ENCODE peak calls at places on chromosome 3, in ten cellular contexts. One of them, this sample, is unnamed.

GRCh38 chr3:138941259-138941885 is 5.6 kb downstream of the FOXL2 start:
- DNase-seq in HTR-8/SVneo: no peak
- DNase-seq in Kasumi-1: peak
- DNase-seq in astrocyte of the cerebellum: no peak
- DNase-seq in AML-193: peak
- DNase-seq in fibroblast of mammary gland: peak
- DNase-seq in ascending aorta: no peak
- DNase-seq in NAMALWA: peak
- DNase-seq in lower leg skin: no peak
- DNase-seq in activated CD4-positive, alpha-beta T cell treated with anti-CD3 and anti-CD28 coated beads for 48 hours: peak
- DNase-seq in this sample: peak

GRCh38 chr3:59559721-59560514 is 510.1 kb upstream of the CFAP20DC start:
- DNase-seq in NAMALWA: no peak
- DNase-seq in activated CD4-positive, alpha-beta T cell treated with anti-CD3 and anti-CD28 coated beads for 48 hours: peak
- DNase-seq in astrocyte of the cerebellum: peak
- DNase-seq in HTR-8/SVneo: peak
- DNase-seq in fibroblast of mammary gland: peak
- DNase-seq in lower leg skin: no peak
- DNase-seq in AML-193: no peak
- DNase-seq in ascending aorta: no peak
- DNase-seq in Kasumi-1: no peak
- DNase-seq in this sample: no peak

GRCh38 chr3:71397046-71397445 is 186.5 kb downstream of the FOXP1 start:
- DNase-seq in ascending aorta: no peak
- DNase-seq in NAMALWA: peak
- DNase-seq in AML-193: peak
- DNase-seq in Kasumi-1: peak
- DNase-seq in fibroblast of mammary gland: peak
- DNase-seq in lower leg skin: no peak
- DNase-seq in activated CD4-positive, alpha-beta T cell treated with anti-CD3 and anti-CD28 coated beads for 48 hours: no peak
- DNase-seq in HTR-8/SVneo: peak
- DNase-seq in astrocyte of the cerebellum: no peak
- DNase-seq in this sample: peak

GRCh38 chr3:158768361-158768787 is 33.5 kb upstream of the MFSD1 start:
- DNase-seq in AML-193: no peak
- DNase-seq in fibroblast of mammary gland: peak
- DNase-seq in ascending aorta: no peak
- DNase-seq in activated CD4-positive, alpha-beta T cell treated with anti-CD3 and anti-CD28 coated beads for 48 hours: no peak
- DNase-seq in NAMALWA: no peak
- DNase-seq in astrocyte of the cerebellum: no peak
- DNase-seq in Kasumi-1: no peak
- DNase-seq in lower leg skin: no peak
- DNase-seq in HTR-8/SVneo: peak
- DNase-seq in this sample: peak

GRCh38 chr3:82973810-82974209 is 1212.4 kb upstream of the GBE1 start:
- DNase-seq in AML-193: no peak
- DNase-seq in ascending aorta: no peak
- DNase-seq in activated CD4-positive, alpha-beta T cell treated with anti-CD3 and anti-CD28 coated beads for 48 hours: no peak
- DNase-seq in fibroblast of mammary gland: no peak
- DNase-seq in NAMALWA: no peak
- DNase-seq in lower leg skin: no peak
- DNase-seq in astrocyte of the cerebellum: peak
- DNase-seq in HTR-8/SVneo: no peak
- DNase-seq in Kasumi-1: no peak
- DNase-seq in this sample: no peak

GRCh38 chr3:97823503-97824004 is 1.7 kb downstream of the CRYBG3 start:
- DNase-seq in ascending aorta: no peak
- DNase-seq in NAMALWA: no peak
- DNase-seq in astrocyte of the cerebellum: no peak
- DNase-seq in AML-193: no peak
- DNase-seq in activated CD4-positive, alpha-beta T cell treated with anti-CD3 and anti-CD28 coated beads for 48 hours: no peak
- DNase-seq in fibroblast of mammary gland: peak
- DNase-seq in Kasumi-1: peak
- DNase-seq in lower leg skin: no peak
- DNase-seq in HTR-8/SVneo: no peak
- DNase-seq in this sample: no peak

GRCh38 chr3:141648055-141648910 is 89.8 kb upstream of the RNF7 start:
- DNase-seq in activated CD4-positive, alpha-beta T cell treated with anti-CD3 and anti-CD28 coated beads for 48 hours: no peak
- DNase-seq in HTR-8/SVneo: no peak
- DNase-seq in fibroblast of mammary gland: no peak
- DNase-seq in ascending aorta: no peak
- DNase-seq in AML-193: no peak
- DNase-seq in lower leg skin: no peak
- DNase-seq in NAMALWA: no peak
- DNase-seq in astrocyte of the cerebellum: no peak
- DNase-seq in Kasumi-1: no peak
- DNase-seq in this sample: no peak

GRCh38 chr3:45011756-45012441 is 14.2 kb upstream of the CLEC3B start:
- DNase-seq in astrocyte of the cerebellum: peak
- DNase-seq in AML-193: no peak
- DNase-seq in HTR-8/SVneo: peak
- DNase-seq in lower leg skin: no peak
- DNase-seq in NAMALWA: peak
- DNase-seq in activated CD4-positive, alpha-beta T cell treated with anti-CD3 and anti-CD28 coated beads for 48 hours: no peak
- DNase-seq in fibroblast of mammary gland: peak
- DNase-seq in ascending aorta: no peak
- DNase-seq in Kasumi-1: no peak
- DNase-seq in this sample: peak

GRCh38 chr3:197942956-197943556 is 6.9 kb upstream of the RPL35A start:
- DNase-seq in astrocyte of the cerebellum: no peak
- DNase-seq in activated CD4-positive, alpha-beta T cell treated with anti-CD3 and anti-CD28 coated beads for 48 hours: peak
- DNase-seq in lower leg skin: no peak
- DNase-seq in AML-193: peak
- DNase-seq in ascending aorta: no peak
- DNase-seq in fibroblast of mammary gland: peak
- DNase-seq in Kasumi-1: peak
- DNase-seq in HTR-8/SVneo: peak
- DNase-seq in NAMALWA: peak
- DNase-seq in this sample: peak

GRCh38 chr3:171753665-171754408 is 56.4 kb downstream of the PLD1 start:
- DNase-seq in NAMALWA: no peak
- DNase-seq in Kasumi-1: no peak
- DNase-seq in ascending aorta: no peak
- DNase-seq in activated CD4-positive, alpha-beta T cell treated with anti-CD3 and anti-CD28 coated beads for 48 hours: peak
- DNase-seq in astrocyte of the cerebellum: peak
- DNase-seq in fibroblast of mammary gland: peak
- DNase-seq in HTR-8/SVneo: no peak
- DNase-seq in AML-193: no peak
- DNase-seq in lower leg skin: no peak
- DNase-seq in this sample: no peak

GRCh38 chr3:147324356-147324755 is 82.0 kb downstream of the ZIC4 start:
- DNase-seq in lower leg skin: no peak
- DNase-seq in astrocyte of the cerebellum: no peak
- DNase-seq in NAMALWA: no peak
- DNase-seq in ascending aorta: no peak
- DNase-seq in fibroblast of mammary gland: no peak
- DNase-seq in activated CD4-positive, alpha-beta T cell treated with anti-CD3 and anti-CD28 coated beads for 48 hours: no peak
- DNase-seq in Kasumi-1: no peak
- DNase-seq in AML-193: no peak
- DNase-seq in HTR-8/SVneo: no peak
- DNase-seq in this sample: no peak

GRCh38 chr3:167808910-167809309 is 73.4 kb downstream of the SERPINI1 start:
- DNase-seq in NAMALWA: no peak
- DNase-seq in ascending aorta: no peak
- DNase-seq in activated CD4-positive, alpha-beta T cell treated with anti-CD3 and anti-CD28 coated beads for 48 hours: no peak
- DNase-seq in HTR-8/SVneo: no peak
- DNase-seq in lower leg skin: no peak
- DNase-seq in astrocyte of the cerebellum: no peak
- DNase-seq in Kasumi-1: no peak
- DNase-seq in fibroblast of mammary gland: no peak
- DNase-seq in AML-193: no peak
- DNase-seq in this sample: no peak

GRCh38 chr3:127105587-127105986 is 87.3 kb upstream of the PRR23E start:
- DNase-seq in NAMALWA: peak
- DNase-seq in activated CD4-positive, alpha-beta T cell treated with anti-CD3 and anti-CD28 coated beads for 48 hours: no peak
- DNase-seq in AML-193: no peak
- DNase-seq in fibroblast of mammary gland: no peak
- DNase-seq in Kasumi-1: no peak
- DNase-seq in lower leg skin: peak
- DNase-seq in HTR-8/SVneo: no peak
- DNase-seq in ascending aorta: no peak
- DNase-seq in astrocyte of the cerebellum: no peak
- DNase-seq in this sample: no peak

GRCh38 chr3:144272715-144273114 is 301.1 kb downstream of the DIPK2A start:
- DNase-seq in astrocyte of the cerebellum: peak
- DNase-seq in lower leg skin: no peak
- DNase-seq in activated CD4-positive, alpha-beta T cell treated with anti-CD3 and anti-CD28 coated beads for 48 hours: no peak
- DNase-seq in HTR-8/SVneo: no peak
- DNase-seq in AML-193: no peak
- DNase-seq in Kasumi-1: no peak
- DNase-seq in NAMALWA: no peak
- DNase-seq in fibroblast of mammary gland: no peak
- DNase-seq in ascending aorta: no peak
- DNase-seq in this sample: no peak

GRCh38 chr3:135918600-135918999 is 46.9 kb upstream of the PPP2R3A start:
- DNase-seq in AML-193: peak
- DNase-seq in NAMALWA: peak
- DNase-seq in lower leg skin: no peak
- DNase-seq in activated CD4-positive, alpha-beta T cell treated with anti-CD3 and anti-CD28 coated beads for 48 hours: no peak
- DNase-seq in Kasumi-1: peak
- DNase-seq in ascending aorta: no peak
- DNase-seq in HTR-8/SVneo: peak
- DNase-seq in astrocyte of the cerebellum: peak
- DNase-seq in fibroblast of mammary gland: peak
- DNase-seq in this sample: no peak

GRCh38 chr3:42745776-42746454 is 27.1 kb downstream of the CCDC13 start:
- DNase-seq in lower leg skin: peak
- DNase-seq in ascending aorta: no peak
- DNase-seq in Kasumi-1: no peak
- DNase-seq in HTR-8/SVneo: no peak
- DNase-seq in fibroblast of mammary gland: no peak
- DNase-seq in NAMALWA: no peak
- DNase-seq in AML-193: no peak
- DNase-seq in astrocyte of the cerebellum: no peak
- DNase-seq in activated CD4-positive, alpha-beta T cell treated with anti-CD3 and anti-CD28 coated beads for 48 hours: no peak
- DNase-seq in this sample: no peak

This sample was measured in erythroblast.